ENCODE peak calls at places on chromosomes 4 and X, in six cellular contexts. One of them, this sample, is unnamed.

GRCh38 chrX:119425050-119425449 is 25.9 kb downstream of the SLC25A43 start:
- DNase-seq in activated B cell treated with CpG ODN at 0.5 μM for 24 hours: no peak
- DNase-seq in endothelial cell: no peak
- DNase-seq in progenitor cell of endocrine pancreas: no peak
- DNase-seq in right lobe of liver: no peak
- DNase-seq in activated CD4-positive, alpha-beta T cell treated with anti-CD3 and anti-CD28 coated beads, Interleukin-2, amount 50 U/mL, for 4 hours: no peak
- DNase-seq in this sample: no peak

GRCh38 chrX:107731831-107732502 is 43.6 kb downstream of the TSC22D3 start:
- DNase-seq in endothelial cell: no peak
- DNase-seq in progenitor cell of endocrine pancreas: no peak
- DNase-seq in activated CD4-positive, alpha-beta T cell treated with anti-CD3 and anti-CD28 coated beads, Interleukin-2, amount 50 U/mL, for 4 hours: no peak
- DNase-seq in activated B cell treated with CpG ODN at 0.5 μM for 24 hours: no peak
- DNase-seq in right lobe of liver: peak; percentile 76
- DNase-seq in this sample: peak; percentile 89

GRCh38 chr4:26860922-26861433 is 337 bp downstream of the STIM2 start:
- DNase-seq in right lobe of liver: peak; percentile 65
- DNase-seq in progenitor cell of endocrine pancreas: peak; percentile 51
- DNase-seq in activated B cell treated with CpG ODN at 0.5 μM for 24 hours: peak; percentile 67
- DNase-seq in endothelial cell: peak; percentile 59
- DNase-seq in activated CD4-positive, alpha-beta T cell treated with anti-CD3 and anti-CD28 coated beads, Interleukin-2, amount 50 U/mL, for 4 hours: peak; percentile 38
- DNase-seq in this sample: no peak

GRCh38 chrX:15505104-15505503 is 4.5 kb downstream of the BMX start:
- DNase-seq in right lobe of liver: no peak
- DNase-seq in progenitor cell of endocrine pancreas: no peak
- DNase-seq in activated CD4-positive, alpha-beta T cell treated with anti-CD3 and anti-CD28 coated beads, Interleukin-2, amount 50 U/mL, for 4 hours: no peak
- DNase-seq in activated B cell treated with CpG ODN at 0.5 μM for 24 hours: no peak
- DNase-seq in endothelial cell: no peak
- DNase-seq in this sample: no peak

GRCh38 chr4:113051361-113051760 is 1.9 kb downstream of the ANK2 start:
- DNase-seq in endothelial cell: no peak
- DNase-seq in activated B cell treated with CpG ODN at 0.5 μM for 24 hours: no peak
- DNase-seq in right lobe of liver: no peak
- DNase-seq in progenitor cell of endocrine pancreas: no peak
- DNase-seq in activated CD4-positive, alpha-beta T cell treated with anti-CD3 and anti-CD28 coated beads, Interleukin-2, amount 50 U/mL, for 4 hours: no peak
- DNase-seq in this sample: no peak

GRCh38 chr4:173527103-173527876 is 2.7 kb downstream of the HAND2 start:
- DNase-seq in progenitor cell of endocrine pancreas: no peak
- DNase-seq in activated CD4-positive, alpha-beta T cell treated with anti-CD3 and anti-CD28 coated beads, Interleukin-2, amount 50 U/mL, for 4 hours: no peak
- DNase-seq in activated B cell treated with CpG ODN at 0.5 μM for 24 hours: no peak
- DNase-seq in right lobe of liver: no peak
- DNase-seq in endothelial cell: peak; percentile 51
- DNase-seq in this sample: no peak

GRCh38 chr4:151356510-151356909 is 31.1 kb upstream of the SH3D19 start:
- DNase-seq in right lobe of liver: no peak
- DNase-seq in endothelial cell: no peak
- DNase-seq in activated CD4-positive, alpha-beta T cell treated with anti-CD3 and anti-CD28 coated beads, Interleukin-2, amount 50 U/mL, for 4 hours: no peak
- DNase-seq in progenitor cell of endocrine pancreas: no peak
- DNase-seq in activated B cell treated with CpG ODN at 0.5 μM for 24 hours: no peak
- DNase-seq in this sample: no peak

GRCh38 chrX:3518870-3519269 is 172.4 kb upstream of the MXRA5 start:
- DNase-seq in right lobe of liver: no peak
- DNase-seq in endothelial cell: no peak
- DNase-seq in activated CD4-positive, alpha-beta T cell treated with anti-CD3 and anti-CD28 coated beads, Interleukin-2, amount 50 U/mL, for 4 hours: no peak
- DNase-seq in progenitor cell of endocrine pancreas: no peak
- DNase-seq in activated B cell treated with CpG ODN at 0.5 μM for 24 hours: no peak
- DNase-seq in this sample: no peak

GRCh38 chr4:109816082-109816442 is 500 bp downstream of the GAR1 start:
- DNase-seq in activated CD4-positive, alpha-beta T cell treated with anti-CD3 and anti-CD28 coated beads, Interleukin-2, amount 50 U/mL, for 4 hours: peak; percentile 52
- DNase-seq in activated B cell treated with CpG ODN at 0.5 μM for 24 hours: no peak
- DNase-seq in right lobe of liver: no peak
- DNase-seq in progenitor cell of endocrine pancreas: no peak
- DNase-seq in endothelial cell: peak; percentile 18
- DNase-seq in this sample: no peak

GRCh38 chr4:58274553-58274952 is 1164.4 kb upstream of the IGFBP7 start:
- DNase-seq in activated B cell treated with CpG ODN at 0.5 μM for 24 hours: no peak
- DNase-seq in activated CD4-positive, alpha-beta T cell treated with anti-CD3 and anti-CD28 coated beads, Interleukin-2, amount 50 U/mL, for 4 hours: no peak
- DNase-seq in endothelial cell: no peak
- DNase-seq in progenitor cell of endocrine pancreas: no peak
- DNase-seq in right lobe of liver: no peak
- DNase-seq in this sample: no peak

GRCh38 chr4:166481014-166481507 is 608.0 kb downstream of the TLL1 start:
- DNase-seq in endothelial cell: no peak
- DNase-seq in activated CD4-positive, alpha-beta T cell treated with anti-CD3 and anti-CD28 coated beads, Interleukin-2, amount 50 U/mL, for 4 hours: no peak
- DNase-seq in progenitor cell of endocrine pancreas: no peak
- DNase-seq in activated B cell treated with CpG ODN at 0.5 μM for 24 hours: no peak
- DNase-seq in right lobe of liver: no peak
- DNase-seq in this sample: no peak

GRCh38 chr4:8854866-8855265 is 16.8 kb downstream of the HMX1 start:
- DNase-seq in progenitor cell of endocrine pancreas: no peak
- DNase-seq in right lobe of liver: no peak
- DNase-seq in activated CD4-positive, alpha-beta T cell treated with anti-CD3 and anti-CD28 coated beads, Interleukin-2, amount 50 U/mL, for 4 hours: no peak
- DNase-seq in endothelial cell: no peak
- DNase-seq in activated B cell treated with CpG ODN at 0.5 μM for 24 hours: no peak
- DNase-seq in this sample: no peak

GRCh38 chrX:95764972-95765451 is 919.6 kb upstream of the DIAPH2 start:
- DNase-seq in right lobe of liver: peak; percentile 35
- DNase-seq in activated B cell treated with CpG ODN at 0.5 μM for 24 hours: no peak
- DNase-seq in endothelial cell: no peak
- DNase-seq in activated CD4-positive, alpha-beta T cell treated with anti-CD3 and anti-CD28 coated beads, Interleukin-2, amount 50 U/mL, for 4 hours: no peak
- DNase-seq in progenitor cell of endocrine pancreas: peak; percentile 11
- DNase-seq in this sample: peak; percentile 40